ENCODE peak calls at places on chromosomes 5 and 9, in six cellular contexts. E is A673, M is suprapubic skin, S is astrocyte, D is spleen, K is heart right ventricle. V is an unnamed sample.

GRCh38 chr5:132837868-132838267 is 7.4 kb upstream of the SHROOM1 start:
- DNase-seq in E (no peak), S (no peak), K (no peak), M (no peak), D (no peak), V (no peak)

GRCh38 chr9:118303216-118303615 is 599.0 kb downstream of the TLR4 start:
- DNase-seq in E (no peak), K (no peak), S (no peak), M (no peak), D (no peak), V (no peak)

GRCh38 chr9:114313186-114313585 is 9.7 kb upstream of the ORM1 start:
- DNase-seq in K (no peak), D (peak; percentile 1), S (no peak), E (no peak), M (no peak), V (no peak)

GRCh38 chr9:128809036-128809599 is 9.2 kb upstream of the ENDOG start:
- DNase-seq in D (no peak), M (no peak), E (no peak), S (no peak), K (no peak), V (no peak)

GRCh38 chr9:81874926-81875325 is 53.3 kb upstream of the SPATA31D4 start:
- DNase-seq in S (peak; percentile 91), M (no peak), K (peak; percentile 40), D (no peak), E (no peak), V (no peak)

GRCh38 chr5:80164799-80165198 is 91.0 kb downstream of the SERINC5 start:
- DNase-seq in M (no peak), S (no peak), K (no peak), E (no peak), D (no peak), V (no peak)

GRCh38 chr5:6686916-6687409 is 26.3 kb upstream of the TENT4A start:
- DNase-seq in K (no peak), S (peak; percentile 33), E (peak; percentile 45), M (no peak), D (no peak), V (no peak)

GRCh38 chr9:107674937-107675277 is 185.3 kb upstream of the KLF4 start:
- DNase-seq in S (no peak), M (peak; percentile 76), D (no peak), K (no peak), E (no peak), V (no peak)

GRCh38 chr5:77305921-77306320 is 95.4 kb downstream of the PDE8B start:
- DNase-seq in S (peak; percentile 34), E (no peak), M (no peak), D (no peak), K (no peak), V (no peak)

GRCh38 chr9:131423171-131423581 is 29.3 kb downstream of the PRRC2B start:
- DNase-seq in E (no peak), D (peak; percentile 64), M (no peak), K (peak; percentile 61), S (peak; percentile 94), V (no peak)

GRCh38 chr9:35538361-35539234 is 48.7 kb downstream of the RUSC2 start:
- DNase-seq in E (no peak), S (peak; percentile 82), D (peak; percentile 82), M (peak; percentile 86), K (peak; percentile 78), V (no peak)

GRCh38 chr5:62376064-62376463 is 27.6 kb downstream of the DIMT1 start:
- DNase-seq in M (no peak), S (peak; percentile 19), K (no peak), D (no peak), E (no peak), V (no peak)

GRCh38 chr9:107935931-107936330 is 446.4 kb upstream of the KLF4 start:
- DNase-seq in S (no peak), M (no peak), K (no peak), E (no peak), D (no peak), V (no peak)

GRCh38 chr5:42836070-42836769 is 24.5 kb upstream of the SELENOP start:
- DNase-seq in S (no peak), M (no peak), E (no peak), K (no peak), D (no peak), V (no peak)

GRCh38 chr5:61055434-61056006 is 106.7 kb downstream of the SMIM15 start:
- DNase-seq in S (peak; percentile 37), K (no peak), M (no peak), E (peak; percentile 75), D (no peak), V (no peak)

GRCh38 chr5:54820346-54820745 is 165.0 kb downstream of the ESM1 start:
- DNase-seq in S (peak; percentile 76), E (no peak), D (no peak), M (no peak), K (no peak), V (no peak)

GRCh38 chr9:36485647-36486453 is 85.8 kb upstream of the RNF38 start:
- DNase-seq in K (peak; percentile 17), M (peak; percentile 64), E (peak; percentile 27), S (no peak), D (no peak), V (no peak)

GRCh38 chr9:4837768-4838546 is 45.2 kb downstream of the RCL1 start:
- DNase-seq in D (no peak), K (no peak), S (peak; percentile 97), E (no peak), M (no peak), V (no peak)

GRCh38 chr5:151079838-151080619 is 805 bp downstream of the TNIP1 start:
- DNase-seq in M (no peak), E (no peak), D (peak; percentile 11), K (no peak), S (peak; percentile 73), V (no peak)

GRCh38 chr5:179178016-179178575 is 117.9 kb downstream of the ZNF354C start:
- DNase-seq in S (no peak), D (peak; percentile 35), M (no peak), E (no peak), K (no peak), V (no peak)

GRCh38 chr5:83965431-83965830 is 244.8 kb upstream of the HAPLN1 start:
- DNase-seq in S (no peak), M (no peak), D (no peak), E (no peak), K (no peak), V (no peak)

GRCh38 chr5:173258466-173258865 is 23.5 kb upstream of the NKX2-5 start:
- DNase-seq in M (no peak), S (no peak), D (no peak), K (no peak), E (no peak), V (no peak)

GRCh38 chr5:157252741-157253465 is 13.0 kb upstream of the CYFIP2 start:
- DNase-seq in M (no peak), K (no peak), D (peak; percentile 80), S (peak; percentile 8), E (no peak), V (peak; percentile 73)

GRCh38 chr9:135328485-135329417 is 150.8 kb upstream of the PPP1R26 start:
- DNase-seq in K (no peak), D (no peak), M (no peak), S (no peak), E (no peak), V (no peak)

GRCh38 chr9:79080536-79080935 is 491.2 kb upstream of the TLE4 start:
- DNase-seq in M (no peak), D (no peak), E (no peak), K (no peak), S (peak; percentile 13), V (no peak)

GRCh38 chr9:30362368-30362767 is 2022.1 kb upstream of the ACO1 start:
- DNase-seq in M (no peak), K (no peak), S (no peak), D (no peak), E (no peak), V (no peak)

GRCh38 chr5:38433160-38433861 is 123.1 kb downstream of the LIFR start:
- DNase-seq in K (peak; percentile 76), D (no peak), M (no peak), S (peak; percentile 95), E (no peak), V (no peak)

GRCh38 chr5:112216140-112216539 is 202.9 kb downstream of the EPB41L4A start:
- DNase-seq in S (no peak), K (no peak), E (no peak), M (no peak), D (no peak), V (no peak)

GRCh38 chr5:112205840-112206239 is 213.2 kb downstream of the EPB41L4A start:
- DNase-seq in D (no peak), K (no peak), E (no peak), M (no peak), S (no peak), V (no peak)

GRCh38 chr5:112208699-112209615 is 210.1 kb downstream of the EPB41L4A start:
- DNase-seq in M (no peak), S (no peak), E (peak; percentile 19), D (no peak), K (no peak), V (no peak)

GRCh38 chr5:112210430-112211005 is 208.6 kb downstream of the EPB41L4A start:
- DNase-seq in M (no peak), E (peak; percentile 29), D (no peak), S (peak; percentile 9), K (peak; percentile 49), V (no peak)
- TF ChIP-seq CTCF in M (peak; percentile 51), E (peak; percentile 69), D (peak; percentile 41), S (peak; percentile 60), K (peak; percentile 74), V (peak; percentile 50)

DNA sequence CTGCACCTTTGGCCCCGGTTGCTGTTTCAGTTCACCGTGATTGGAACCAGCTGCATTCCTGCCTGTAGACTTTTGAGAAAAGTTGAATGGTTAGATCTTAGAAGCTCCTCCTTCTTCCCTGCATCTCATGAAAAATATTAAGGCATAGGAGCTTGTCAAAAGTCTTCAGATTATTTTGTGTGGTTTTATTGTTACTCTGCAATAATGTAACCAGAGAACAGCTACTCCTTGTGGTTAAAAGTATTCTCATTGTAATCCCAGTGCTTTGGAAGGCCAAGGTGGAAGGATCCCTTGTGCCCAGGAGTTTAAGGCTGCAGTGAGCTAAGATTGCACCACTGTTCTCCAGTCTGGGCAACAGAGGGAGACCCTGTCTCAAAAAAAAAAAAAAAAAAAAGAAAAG is 3.3 kb upstream of the SLC2A8 start:
- DNase-seq in E (no peak), D (no peak), S (peak; percentile 26), M (no peak), K (no peak), V (no peak)
- TF ChIP-seq CTCF in E (no peak), D (no peak), S (peak; percentile 16), M (no peak), K (no peak), V (no peak)

GRCh38 chr5:122076669-122077450 is 1.2 kb downstream of the LOX start:
- DNase-seq in S (peak; percentile 67), K (peak; percentile 71), D (peak; percentile 82), E (peak; percentile 78), M (peak; percentile 88), V (no peak)
- TF ChIP-seq CTCF in S (peak; percentile 85), K (peak; percentile 67), D (peak; percentile 35), E (peak; percentile 95), M (peak; percentile 81), V (no peak)

DNA sequence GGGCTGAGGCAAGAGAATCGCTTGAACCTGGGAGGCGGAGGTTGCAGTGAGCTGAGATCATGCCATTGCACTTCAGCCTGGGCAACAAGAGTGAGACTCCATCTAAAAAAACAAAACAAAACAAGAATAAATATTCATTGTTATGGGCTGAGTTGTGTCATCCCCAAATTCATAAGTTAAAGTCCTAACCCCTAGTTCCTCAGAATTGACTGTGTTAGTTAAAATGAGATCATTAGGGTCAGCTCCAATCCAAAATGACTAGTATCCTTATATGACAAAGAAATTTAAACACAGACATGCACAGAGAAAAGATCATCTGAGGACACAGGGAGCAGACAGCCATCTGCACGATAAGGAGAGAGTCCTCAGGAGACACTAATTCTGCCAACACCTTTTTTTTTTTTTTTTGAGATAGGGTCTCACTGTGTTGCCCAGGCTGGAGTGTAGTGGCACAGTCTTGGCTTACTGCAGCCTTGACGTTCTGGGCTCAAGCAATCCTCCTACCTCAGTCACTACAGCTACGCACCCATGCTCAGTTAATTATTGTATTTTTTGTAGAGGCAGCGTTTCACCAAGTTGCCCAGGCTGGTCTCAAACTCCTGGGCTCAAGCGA is 32.1 kb upstream of the GCNT1 start:
- DNase-seq in D (no peak), S (no peak), M (no peak), E (no peak), K (no peak), V (no peak)
- TF ChIP-seq CTCF in D (no peak), S (no peak), M (no peak), E (no peak), K (no peak), V (no peak)